ENCODE peak calls at places on chromosomes 4 and X, in seven cellular contexts. One of them, this sample, is unnamed.

GRCh38 chr4:141567326-141567915 is 69.0 kb upstream of the IL15 start:
- DNase-seq in GM12878: no peak
- DNase-seq in HCT116: no peak
- DNase-seq in K562: no peak
- DNase-seq in SK-N-SH: no peak
- DNase-seq in HepG2: no peak
- DNase-seq in H1: no peak
- DNase-seq in this sample: no peak

GRCh38 chr4:169900241-169900845 is 125.9 kb downstream of the MFAP3L start:
- DNase-seq in K562: no peak
- DNase-seq in SK-N-SH: no peak
- DNase-seq in GM12878: no peak
- DNase-seq in HCT116: no peak
- DNase-seq in HepG2: no peak
- DNase-seq in H1: no peak
- DNase-seq in this sample: no peak

GRCh38 chr4:152273343-152273742 is 262.5 kb downstream of the FBXW7 start:
- DNase-seq in HCT116: no peak
- DNase-seq in H1: no peak
- DNase-seq in K562: no peak
- DNase-seq in SK-N-SH: no peak
- DNase-seq in GM12878: no peak
- DNase-seq in HepG2: no peak
- DNase-seq in this sample: no peak

GRCh38 chr4:84479663-84480062 is 19.4 kb downstream of the NKX6-1 start:
- DNase-seq in HCT116: no peak
- DNase-seq in GM12878: no peak
- DNase-seq in SK-N-SH: no peak
- DNase-seq in K562: no peak
- DNase-seq in HepG2: no peak
- DNase-seq in H1: no peak
- DNase-seq in this sample: peak

GRCh38 chr4:84971319-84971932 is 4.9 kb upstream of the WDFY3 start:
- DNase-seq in SK-N-SH: peak
- DNase-seq in H1: no peak
- DNase-seq in HepG2: peak
- DNase-seq in K562: no peak
- DNase-seq in GM12878: no peak
- DNase-seq in HCT116: peak
- DNase-seq in this sample: peak

GRCh38 chr4:71913275-71913674 is 118.5 kb upstream of the NPFFR2 start:
- DNase-seq in GM12878: no peak
- DNase-seq in K562: no peak
- DNase-seq in H1: no peak
- DNase-seq in SK-N-SH: no peak
- DNase-seq in HCT116: no peak
- DNase-seq in HepG2: no peak
- DNase-seq in this sample: no peak

GRCh38 chr4:178941975-178942374 is 1499.7 kb upstream of the AGA start:
- DNase-seq in HepG2: no peak
- DNase-seq in SK-N-SH: no peak
- DNase-seq in HCT116: no peak
- DNase-seq in H1: no peak
- DNase-seq in GM12878: no peak
- DNase-seq in K562: no peak
- DNase-seq in this sample: no peak

GRCh38 chr4:30721353-30722091 is 1.4 kb downstream of the PCDH7 start:
- DNase-seq in SK-N-SH: peak
- DNase-seq in GM12878: no peak
- DNase-seq in K562: no peak
- DNase-seq in HepG2: no peak
- DNase-seq in H1: peak
- DNase-seq in HCT116: no peak
- DNase-seq in this sample: no peak

GRCh38 chr4:93467484-93468155 is 360.9 kb upstream of the ATOH1 start:
- DNase-seq in HCT116: no peak
- DNase-seq in H1: no peak
- DNase-seq in SK-N-SH: no peak
- DNase-seq in HepG2: no peak
- DNase-seq in K562: no peak
- DNase-seq in GM12878: no peak
- DNase-seq in this sample: no peak

GRCh38 chr4:145280541-145280940 is 100.2 kb upstream of the OTUD4 start:
- DNase-seq in GM12878: no peak
- DNase-seq in SK-N-SH: no peak
- DNase-seq in HepG2: no peak
- DNase-seq in H1: no peak
- DNase-seq in HCT116: no peak
- DNase-seq in K562: no peak
- DNase-seq in this sample: no peak

GRCh38 chrX:132199941-132200340 is 19.3 kb downstream of the RAP2C start:
- DNase-seq in GM12878: no peak
- DNase-seq in HepG2: no peak
- DNase-seq in K562: no peak
- DNase-seq in HCT116: no peak
- DNase-seq in H1: no peak
- DNase-seq in SK-N-SH: no peak
- DNase-seq in this sample: no peak

GRCh38 chrX:115058276-115058675 is 40.9 kb upstream of the IL13RA2 start:
- DNase-seq in H1: no peak
- DNase-seq in GM12878: no peak
- DNase-seq in HCT116: no peak
- DNase-seq in HepG2: no peak
- DNase-seq in SK-N-SH: no peak
- DNase-seq in K562: no peak
- DNase-seq in this sample: no peak

GRCh38 chr4:52949336-52949735 is 87.2 kb downstream of the RASL11B start:
- DNase-seq in K562: no peak
- DNase-seq in SK-N-SH: no peak
- DNase-seq in H1: no peak
- DNase-seq in HepG2: no peak
- DNase-seq in HCT116: no peak
- DNase-seq in GM12878: no peak
- DNase-seq in this sample: no peak

GRCh38 chr4:176587920-176588319 is 204.8 kb downstream of the VEGFC start:
- DNase-seq in SK-N-SH: no peak
- DNase-seq in GM12878: no peak
- DNase-seq in HepG2: no peak
- DNase-seq in HCT116: no peak
- DNase-seq in H1: no peak
- DNase-seq in K562: no peak
- DNase-seq in this sample: no peak

GRCh38 chr4:140427104-140427918 is at the start of gene CLGN:
- DNase-seq in HCT116: peak
- DNase-seq in SK-N-SH: peak
- DNase-seq in HepG2: peak
- DNase-seq in GM12878: peak
- DNase-seq in H1: peak
- DNase-seq in K562: peak
- DNase-seq in this sample: peak

GRCh38 chr4:88382621-88383020 is 4.0 kb downstream of the HERC6 start:
- DNase-seq in HepG2: no peak
- DNase-seq in GM12878: peak
- DNase-seq in H1: no peak
- DNase-seq in SK-N-SH: no peak
- DNase-seq in HCT116: no peak
- DNase-seq in K562: no peak
- DNase-seq in this sample: no peak

GRCh38 chrX:7091923-7092322 is 55.6 kb upstream of the STS start:
- DNase-seq in SK-N-SH: no peak
- DNase-seq in HCT116: no peak
- DNase-seq in K562: no peak
- DNase-seq in H1: no peak
- DNase-seq in GM12878: no peak
- DNase-seq in HepG2: no peak
- DNase-seq in this sample: no peak

GRCh38 chrX:24294619-24295018 is 19.2 kb downstream of the SUPT20HL2 start:
- DNase-seq in GM12878: no peak
- DNase-seq in HCT116: no peak
- DNase-seq in HepG2: no peak
- DNase-seq in SK-N-SH: peak
- DNase-seq in K562: no peak
- DNase-seq in H1: peak
- DNase-seq in this sample: no peak

GRCh38 chrX:74536142-74537010 is 78.0 kb downstream of the RLIM start:
- DNase-seq in GM12878: no peak
- DNase-seq in HCT116: no peak
- DNase-seq in SK-N-SH: peak
- DNase-seq in HepG2: no peak
- DNase-seq in H1: peak
- DNase-seq in K562: peak
- DNase-seq in this sample: peak

GRCh38 chrX:71622347-71623104 is 4.2 kb upstream of the CXCR3 start:
- DNase-seq in GM12878: peak
- DNase-seq in H1: peak
- DNase-seq in K562: no peak
- DNase-seq in SK-N-SH: peak
- DNase-seq in HepG2: peak
- DNase-seq in HCT116: peak
- DNase-seq in this sample: peak

GRCh38 chr4:159273126-159273438 is 170.2 kb downstream of the RAPGEF2 start:
- DNase-seq in K562: no peak
- DNase-seq in HCT116: no peak
- DNase-seq in H1: no peak
- DNase-seq in HepG2: peak
- DNase-seq in GM12878: no peak
- DNase-seq in SK-N-SH: peak
- DNase-seq in this sample: no peak

GRCh38 chr4:19128176-19128575 is 1106.6 kb upstream of the LCORL start:
- DNase-seq in HepG2: no peak
- DNase-seq in SK-N-SH: no peak
- DNase-seq in HCT116: no peak
- DNase-seq in H1: no peak
- DNase-seq in GM12878: no peak
- DNase-seq in K562: no peak
- DNase-seq in this sample: no peak

GRCh38 chr4:4470208-4470607 is 71.6 kb downstream of the STX18 start:
- DNase-seq in SK-N-SH: no peak
- DNase-seq in H1: no peak
- DNase-seq in GM12878: no peak
- DNase-seq in HCT116: no peak
- DNase-seq in HepG2: no peak
- DNase-seq in K562: no peak
- DNase-seq in this sample: no peak

GRCh38 chr4:112031712-112032328 is 113.4 kb upstream of the FAM241A start:
- DNase-seq in K562: peak
- DNase-seq in GM12878: peak
- DNase-seq in SK-N-SH: peak
- DNase-seq in HCT116: peak
- DNase-seq in HepG2: peak
- DNase-seq in H1: no peak
- DNase-seq in this sample: peak
- TF ChIP-seq JUND in K562: no peak
- TF ChIP-seq JUND in GM12878: no peak
- TF ChIP-seq JUND in SK-N-SH: no peak
- TF ChIP-seq JUND in HCT116: no peak
- TF ChIP-seq JUND in HepG2: no peak
- TF ChIP-seq JUND in H1: no peak
- TF ChIP-seq JUND in this sample: no peak

GRCh38 chr4:120056249-120056648 is 10.4 kb downstream of the MAD2L1 start:
- DNase-seq in HCT116: no peak
- DNase-seq in SK-N-SH: no peak
- DNase-seq in H1: no peak
- DNase-seq in K562: no peak
- DNase-seq in GM12878: no peak
- DNase-seq in HepG2: no peak
- DNase-seq in this sample: peak
- TF ChIP-seq JUND in HCT116: no peak
- TF ChIP-seq JUND in SK-N-SH: no peak
- TF ChIP-seq JUND in H1: no peak
- TF ChIP-seq JUND in K562: no peak
- TF ChIP-seq JUND in GM12878: no peak
- TF ChIP-seq JUND in HepG2: no peak
- TF ChIP-seq JUND in this sample: no peak

DNA sequence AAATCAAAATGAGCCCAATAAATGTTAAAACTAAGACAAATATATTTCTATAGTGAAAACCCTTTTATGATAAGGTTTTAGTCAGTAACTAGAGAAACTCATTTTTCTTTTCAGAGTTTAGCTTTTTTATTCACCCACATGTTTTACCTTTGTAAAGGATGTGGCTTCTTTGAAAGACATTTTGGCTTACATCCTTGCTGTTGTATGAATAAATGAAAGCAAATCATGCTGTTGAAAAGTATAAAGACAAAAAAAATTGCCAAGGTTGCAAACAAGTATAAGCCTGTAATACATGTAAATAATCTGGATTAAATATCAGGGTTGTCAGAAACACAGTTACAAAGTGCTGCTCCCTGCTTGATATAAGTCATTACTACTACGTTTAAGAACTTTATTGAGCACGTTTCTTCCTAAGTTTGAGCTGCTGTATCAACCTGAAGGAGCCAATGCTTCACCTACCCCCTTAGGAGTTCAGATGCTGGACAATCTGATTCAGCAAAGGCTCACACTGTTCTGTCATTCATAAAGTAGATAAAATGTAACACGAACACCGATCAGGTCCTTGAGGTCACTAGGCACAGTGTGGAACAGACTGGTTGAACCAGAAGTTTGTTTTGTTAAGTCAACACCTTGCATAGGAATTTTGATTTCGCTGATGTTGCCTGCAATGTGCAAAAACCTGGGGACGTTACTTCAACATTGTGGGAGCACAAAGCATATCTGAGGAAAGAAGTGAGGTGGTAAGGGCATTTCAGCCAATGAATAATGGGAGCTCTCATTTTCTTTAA is 321.2 kb upstream of the BMP3 start:
- DNase-seq in GM12878: no peak
- DNase-seq in HepG2: no peak
- DNase-seq in H1: no peak
- DNase-seq in HCT116: no peak
- DNase-seq in SK-N-SH: no peak
- DNase-seq in K562: no peak
- DNase-seq in this sample: no peak
- TF ChIP-seq JUND in GM12878: no peak
- TF ChIP-seq JUND in HepG2: no peak
- TF ChIP-seq JUND in H1: no peak
- TF ChIP-seq JUND in HCT116: no peak
- TF ChIP-seq JUND in SK-N-SH: no peak
- TF ChIP-seq JUND in K562: no peak
- TF ChIP-seq JUND in this sample: no peak

DNA sequence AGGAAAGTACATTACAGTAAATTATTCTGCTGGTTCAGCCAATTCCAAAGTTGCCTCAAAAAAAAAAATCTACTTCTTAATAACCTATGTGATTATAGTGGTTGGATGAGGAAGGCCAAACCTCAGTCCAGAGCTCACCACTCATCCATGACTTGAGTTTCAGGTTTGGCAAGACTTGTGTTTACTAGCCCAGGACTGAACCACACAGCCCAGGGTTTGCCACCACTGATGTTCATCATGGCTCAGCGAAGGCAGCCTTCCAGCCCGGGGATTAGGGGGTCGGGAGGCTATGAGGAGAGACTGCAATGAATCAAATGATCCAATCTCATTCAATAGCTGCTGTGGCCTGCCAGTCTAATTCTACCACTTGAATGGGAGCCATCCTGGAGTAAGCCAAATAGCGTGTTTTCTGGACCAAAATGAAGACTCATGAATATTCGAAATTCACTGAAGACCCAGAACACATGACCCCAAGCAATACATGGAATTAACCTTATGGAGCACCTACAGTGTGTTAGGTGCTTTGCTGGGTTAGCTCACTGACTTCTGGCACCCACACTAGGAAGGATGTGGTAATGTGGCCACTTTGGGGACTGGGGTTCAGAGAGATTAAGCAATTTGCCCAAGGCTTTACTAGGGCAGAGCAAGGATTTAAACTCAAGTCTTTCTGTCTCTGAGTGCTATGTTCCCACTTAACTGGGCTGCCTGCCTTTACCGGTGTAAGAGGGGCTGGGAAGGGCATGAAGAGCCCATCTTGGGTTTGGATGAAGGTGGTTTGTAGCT is 162.2 kb upstream of the ATP6AP2 start:
- DNase-seq in SK-N-SH: no peak
- DNase-seq in GM12878: no peak
- DNase-seq in HCT116: no peak
- DNase-seq in H1: no peak
- DNase-seq in HepG2: no peak
- DNase-seq in K562: no peak
- DNase-seq in this sample: peak
- TF ChIP-seq JUND in SK-N-SH: no peak
- TF ChIP-seq JUND in GM12878: no peak
- TF ChIP-seq JUND in HCT116: no peak
- TF ChIP-seq JUND in H1: no peak
- TF ChIP-seq JUND in HepG2: no peak
- TF ChIP-seq JUND in K562: no peak
- TF ChIP-seq JUND in this sample: no peak

This sample was measured in T47D.